ENCODE peak calls at places on chromosomes 1 and 21, in seven cellular contexts. X is adrenal gland; L is M059J; Q is H9; T is ELR; Y is amniotic stem cell; I is CD8-positive, alpha-beta memory T cell. M is an unnamed sample.

GRCh38 chr1:38152351-38153082 is 105.9 kb upstream of the POU3F1 start:
- DNase-seq in X (no peak), L (peak; percentile 13), I (no peak), Y (no peak), Q (no peak), T (peak; percentile 15), M (no peak)

GRCh38 chr1:216047821-216048220 is 375.4 kb downstream of the USH2A start:
- DNase-seq in L (no peak), T (no peak), Y (no peak), X (no peak), Q (no peak), I (no peak), M (no peak)

GRCh38 chr1:227913446-227913968 is 34.2 kb downstream of the WNT9A start:
- DNase-seq in L (no peak), T (no peak), X (no peak), I (no peak), Q (no peak), Y (no peak), M (no peak)

GRCh38 chr1:22139066-22139594 is 3.8 kb downstream of the WNT4 start:
- DNase-seq in L (no peak), I (no peak), X (no peak), Q (no peak), Y (no peak), T (no peak), M (no peak)

GRCh38 chr1:113701429-113701828 is 57.9 kb downstream of the PHTF1 start:
- DNase-seq in Q (peak; percentile 48), Y (no peak), L (no peak), X (no peak), T (no peak), I (no peak), M (peak; percentile 56)

GRCh38 chr1:228400692-228401454 is 5.8 kb downstream of the TRIM11 start:
- DNase-seq in Q (peak; percentile 23), I (no peak), T (no peak), Y (no peak), X (no peak), L (no peak), M (no peak)

GRCh38 chr1:152189657-152190442 is 30.8 kb upstream of the RPTN start:
- DNase-seq in X (peak; percentile 75), I (peak; percentile 46), Y (no peak), Q (peak; percentile 44), L (peak; percentile 73), T (peak; percentile 80), M (peak; percentile 38)

GRCh38 chr1:29197590-29197924 is 15.9 kb upstream of the SRSF4 start:
- DNase-seq in T (peak; percentile 67), X (no peak), L (peak; percentile 59), Y (peak; percentile 25), I (no peak), Q (peak; percentile 72), M (peak; percentile 87)

GRCh38 chr1:150069923-150070322 is 2.3 kb downstream of the VPS45 start:
- DNase-seq in I (no peak), X (no peak), T (no peak), L (no peak), Q (no peak), Y (no peak), M (no peak)

GRCh38 chr1:150332651-150333290 is 11.4 kb downstream of the PRPF3 start:
- DNase-seq in Q (no peak), Y (no peak), L (no peak), T (no peak), I (no peak), X (no peak), M (no peak)

GRCh38 chr1:201795066-201795465 is 33.9 kb upstream of the IPO9 start:
- DNase-seq in L (no peak), Y (no peak), T (peak; percentile 62), I (no peak), X (no peak), Q (no peak), M (no peak)

GRCh38 chr21:45176141-45176540 is 101.8 kb downstream of the ADARB1 start:
- DNase-seq in Y (no peak), X (no peak), Q (no peak), T (no peak), L (no peak), I (no peak), M (no peak)

GRCh38 chr1:111956155-111956817 is 33.2 kb downstream of the KCND3 start:
- DNase-seq in I (no peak), T (no peak), Y (no peak), X (no peak), Q (no peak), L (no peak), M (no peak)